ENCODE peak calls at places on chromosomes 11 and 22, in four cellular contexts. H, X, E and J are unnamed samples.

GRCh38 chr11:67054851-67055523 is 1.7 kb upstream of the RHOD start:
- DNase-seq in H (no peak), X (peak), E (peak), J (peak)

GRCh38 chr11:24705474-24705873 is 208.6 kb downstream of the LUZP2 start:
- DNase-seq in H (no peak), X (no peak), E (no peak), J (no peak)

GRCh38 chr11:72189448-72190250 is 2.3 kb upstream of the FOLR1 start:
- DNase-seq in H (peak), X (no peak), E (no peak), J (no peak)

GRCh38 chr22:45376009-45376408 is 37.4 kb downstream of the SMC1B start:
- DNase-seq in H (no peak), X (no peak), E (no peak), J (no peak)

GRCh38 chr22:44425356-44425755 is 72.7 kb downstream of the RTL6 start:
- DNase-seq in H (no peak), X (no peak), E (no peak), J (no peak)

GRCh38 chr11:34468209-34468841 is 29.6 kb downstream of the CAT start:
- DNase-seq in H (no peak), X (peak), E (peak), J (no peak)

GRCh38 chr22:38754247-38755154 is 1.3 kb downstream of the SUN2 start:
- DNase-seq in H (peak), X (peak), E (no peak), J (no peak)

GRCh38 chr22:44730490-44731356 is 21.7 kb upstream of the ARHGAP8 start:
- DNase-seq in H (no peak), X (no peak), E (no peak), J (no peak)

GRCh38 chr11:72443016-72443415 is 8.7 kb upstream of the CLPB start:
- DNase-seq in H (no peak), X (peak), E (no peak), J (no peak)

GRCh38 chr22:20953342-20953608 is 13.8 kb upstream of the AIFM3 start:
- DNase-seq in H (no peak), X (no peak), E (no peak), J (no peak)

GRCh38 chr11:120883404-120884135 is 140.3 kb upstream of the TBCEL start:
- DNase-seq in H (no peak), X (peak), E (no peak), J (no peak)

GRCh38 chr11:12602421-12602820 is 71.8 kb upstream of the TEAD1 start:
- DNase-seq in H (no peak), X (peak), E (no peak), J (no peak)

GRCh38 chr11:130894322-130895025 is 21.8 kb downstream of the SNX19 start:
- DNase-seq in H (no peak), X (peak), E (peak), J (no peak)

GRCh38 chr22:27877501-27877900 is 41.6 kb downstream of the PITPNB start:
- DNase-seq in H (no peak), X (no peak), E (no peak), J (no peak)

GRCh38 chr11:12167098-12167999 is 57.0 kb downstream of the MICAL2 start:
- DNase-seq in H (peak), X (peak), E (peak), J (no peak)

GRCh38 chr11:125675196-125675595 is 5.5 kb downstream of the ACRV1 start:
- DNase-seq in H (no peak), X (peak), E (no peak), J (no peak)

GRCh38 chr11:17553249-17553546 is 6.1 kb downstream of the OTOG start:
- DNase-seq in H (no peak), X (no peak), E (no peak), J (no peak)

GRCh38 chr22:48267681-48268080 is 1505.2 kb downstream of the TBC1D22A start:
- DNase-seq in H (peak), X (no peak), E (no peak), J (no peak)

GRCh38 chr22:30695351-30695762 is 683 bp downstream of the OSBP2 start:
- DNase-seq in H (no peak), X (no peak), E (no peak), J (no peak)

GRCh38 chr11:77990981-77991380 is 3.5 kb downstream of the INTS4 start:
- DNase-seq in H (no peak), X (no peak), E (no peak), J (no peak)

GRCh38 chr11:132909016-132909606 is 623.2 kb downstream of the OPCML start:
- DNase-seq in H (no peak), X (no peak), E (no peak), J (no peak)

GRCh38 chr22:41911292-41911611 is 3.6 kb downstream of the SHISA8 start:
- DNase-seq in H (no peak), X (no peak), E (no peak), J (no peak)

GRCh38 chr22:17087176-17088131 is 2.7 kb downstream of the IL17RA start:
- DNase-seq in H (peak), X (no peak), E (peak), J (no peak)

GRCh38 chr22:37880668-37881440 is 25.2 kb upstream of the MICALL1 start:
- DNase-seq in H (no peak), X (peak), E (peak), J (no peak)

GRCh38 chr11:34431979-34432378 is 6.8 kb upstream of the CAT start:
- DNase-seq in H (no peak), X (no peak), E (no peak), J (no peak)

GRCh38 chr11:114150671-114151070 is 91.2 kb downstream of the ZBTB16 start:
- DNase-seq in H (no peak), X (no peak), E (no peak), J (no peak)

GRCh38 chr11:20114588-20114987 is 45.7 kb downstream of the DBX1 start:
- DNase-seq in H (peak), X (no peak), E (no peak), J (no peak)

GRCh38 chr11:44607324-44607962 is 42.0 kb downstream of the CD82 start:
- DNase-seq in H (no peak), X (peak), E (no peak), J (no peak)

GRCh38 chr22:42282943-42283287 is 12.5 kb upstream of the TCF20 start:
- DNase-seq in H (no peak), X (no peak), E (no peak), J (no peak)

GRCh38 chr11:119352857-119353260 is 6.4 kb upstream of the MFRP start:
- DNase-seq in H (no peak), X (no peak), E (no peak), J (no peak)

GRCh38 chr22:37001826-37002225 is 17.4 kb downstream of the TST start:
- DNase-seq in H (no peak), X (no peak), E (no peak), J (no peak)

GRCh38 chr11:16891170-16891569 is 123.0 kb downstream of the PLEKHA7 start:
- DNase-seq in H (no peak), X (no peak), E (peak), J (no peak)

GRCh38 chr22:26548984-26549383 is 36.7 kb upstream of the TFIP11 start:
- DNase-seq in H (no peak), X (peak), E (no peak), J (no peak)

GRCh38 chr11:61545341-61545740 is 35.5 kb downstream of the SYT7 start:
- DNase-seq in H (no peak), X (no peak), E (peak), J (peak)

GRCh38 chr11:57480409-57481137 is 20.2 kb downstream of the RTN4RL2 start:
- DNase-seq in H (no peak), X (peak), E (peak), J (peak)

GRCh38 chr11:2214527-2215229 is 43.1 kb upstream of the TH start:
- DNase-seq in H (peak), X (no peak), E (no peak), J (no peak)

GRCh38 chr11:2216400-2217064 is 44.9 kb upstream of the TH start:
- DNase-seq in H (no peak), X (no peak), E (no peak), J (no peak)

GRCh38 chr11:2217211-2218081 is 45.8 kb upstream of the TH start:
- DNase-seq in H (no peak), X (no peak), E (no peak), J (no peak)

GRCh38 chr11:2215230-2215560 is 43.6 kb upstream of the TH start:
- DNase-seq in H (no peak), X (no peak), E (no peak), J (no peak)

DNA sequence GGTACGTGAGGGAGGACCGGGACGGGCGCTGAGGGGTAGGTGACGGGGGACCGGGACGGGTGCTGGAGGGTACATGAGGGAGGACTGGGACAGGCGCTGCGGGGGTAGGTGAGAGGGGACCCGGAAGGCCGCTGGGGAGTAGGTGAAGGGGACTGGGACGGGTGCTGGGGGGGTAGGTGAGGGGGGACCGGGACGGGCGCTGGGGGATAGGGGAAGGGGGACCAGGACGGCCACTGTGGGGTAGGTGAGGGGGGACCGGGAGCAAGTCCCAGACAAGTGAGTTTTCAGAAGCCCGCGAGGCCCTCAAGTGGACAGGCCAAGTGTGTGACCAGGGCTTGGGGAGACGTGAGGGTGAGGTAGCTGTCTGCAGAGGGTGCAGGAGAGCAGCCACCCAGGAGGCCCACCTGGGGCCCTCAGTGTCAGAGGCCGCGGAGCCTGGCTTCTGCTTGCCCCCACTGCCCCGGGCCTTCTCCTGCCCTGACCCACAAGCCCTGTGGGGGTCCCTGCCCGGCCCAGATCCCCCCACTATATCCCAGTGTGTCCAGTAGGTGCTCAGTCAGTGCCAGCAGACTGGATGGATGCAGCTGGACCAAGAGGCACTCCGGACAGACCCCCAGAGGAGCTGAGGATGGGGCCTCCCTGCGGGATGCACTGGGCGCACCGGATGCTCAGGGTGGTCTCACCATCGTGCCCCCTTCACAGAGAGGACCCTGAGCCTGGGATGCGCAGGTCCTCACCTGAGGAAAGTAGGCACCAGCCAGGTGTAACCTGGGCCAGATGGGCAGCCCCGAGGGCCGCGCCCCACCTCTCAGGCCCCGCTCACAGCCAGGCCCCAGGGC is 44.2 kb upstream of the TH start:
- DNase-seq in H (no peak), X (no peak), E (no peak), J (no peak)
- TF ChIP-seq CTCF in H (no peak), X (no peak), E (no peak), J (no peak)

GRCh38 chr11:107916671-107917241 is 11.5 kb upstream of the RAB39A start:
- DNase-seq in H (no peak), X (no peak), E (no peak), J (no peak)
- TF ChIP-seq CTCF in H (no peak), X (peak), E (peak), J (peak)

DNA sequence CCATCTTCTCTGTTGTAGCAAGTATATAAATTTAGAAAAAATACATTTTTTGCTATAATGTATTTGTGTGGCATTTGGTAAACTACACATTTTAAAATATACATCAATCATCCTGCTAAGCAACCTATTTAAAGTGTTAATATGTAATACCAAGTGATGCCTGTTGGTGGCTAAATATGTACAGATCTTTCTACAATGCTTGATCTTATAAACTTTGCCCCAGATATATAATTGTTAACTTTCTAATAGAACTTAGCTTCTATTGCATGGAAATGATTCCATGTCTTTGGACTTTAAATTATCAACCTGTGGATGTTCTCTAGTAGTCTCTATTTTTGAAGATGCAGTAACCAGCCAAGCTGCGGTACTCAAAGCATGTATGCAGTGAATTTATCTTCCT is 1260.4 kb upstream of the RAG2 start:
- DNase-seq in H (no peak), X (peak), E (no peak), J (no peak)
- TF ChIP-seq CTCF in H (no peak), X (no peak), E (peak), J (no peak)

DNA sequence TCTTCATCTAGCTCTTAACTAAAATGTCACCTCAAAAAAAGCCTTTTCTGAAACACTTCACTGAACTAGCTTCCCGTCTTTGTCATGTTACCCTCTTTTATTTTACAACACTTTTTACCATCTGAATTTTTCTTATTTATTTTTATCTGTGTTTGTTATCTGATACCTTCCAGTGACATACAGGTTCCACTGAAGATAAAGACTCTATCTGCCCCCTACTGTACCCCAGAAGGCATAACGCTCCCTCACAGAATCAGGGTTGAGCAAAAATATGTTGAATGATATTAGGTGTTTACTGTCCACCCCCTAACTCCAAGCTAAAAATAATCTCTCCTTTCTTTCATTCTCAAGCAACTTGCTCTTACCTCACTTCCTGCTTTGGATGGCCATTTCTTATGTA is 654.2 kb downstream of the NELL1 start:
- DNase-seq in H (no peak), X (no peak), E (no peak), J (no peak)
- TF ChIP-seq CTCF in H (no peak), X (no peak), E (no peak), J (no peak)

DNA sequence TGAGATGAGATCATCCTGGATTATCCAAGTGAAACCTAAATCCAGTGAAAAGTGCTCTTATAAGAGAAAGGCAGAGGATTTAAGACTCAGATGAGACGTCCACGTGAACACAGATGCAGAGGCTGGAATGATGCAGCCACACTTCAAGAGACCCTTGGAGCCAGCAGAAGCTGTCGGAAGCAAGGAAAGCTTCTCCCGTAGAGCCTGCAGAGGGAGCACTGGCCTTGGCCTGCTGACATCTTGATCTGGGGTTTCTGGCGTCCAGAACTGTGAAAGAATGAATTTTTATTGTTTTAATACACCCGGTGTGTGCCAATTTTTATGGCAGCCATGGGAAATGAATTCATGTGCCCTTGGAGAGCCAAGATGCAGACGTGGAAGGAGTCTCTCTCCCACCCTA is 407.0 kb upstream of the B3GAT1 start:
- DNase-seq in H (no peak), X (no peak), E (no peak), J (no peak)
- TF ChIP-seq CTCF in H (no peak), X (no peak), E (no peak), J (peak)

GRCh38 chr11:2555376-2555775 is 110.6 kb downstream of the KCNQ1 start:
- DNase-seq in H (no peak), X (no peak), E (no peak), J (no peak)

GRCh38 chr11:2552202-2552601 is 107.4 kb downstream of the KCNQ1 start:
- DNase-seq in H (no peak), X (no peak), E (no peak), J (no peak)

GRCh38 chr11:2554338-2555240 is 109.8 kb downstream of the KCNQ1 start:
- DNase-seq in H (no peak), X (peak), E (no peak), J (no peak)

GRCh38 chr11:2553198-2553597 is 108.4 kb downstream of the KCNQ1 start:
- DNase-seq in H (no peak), X (no peak), E (no peak), J (no peak)

DNA sequence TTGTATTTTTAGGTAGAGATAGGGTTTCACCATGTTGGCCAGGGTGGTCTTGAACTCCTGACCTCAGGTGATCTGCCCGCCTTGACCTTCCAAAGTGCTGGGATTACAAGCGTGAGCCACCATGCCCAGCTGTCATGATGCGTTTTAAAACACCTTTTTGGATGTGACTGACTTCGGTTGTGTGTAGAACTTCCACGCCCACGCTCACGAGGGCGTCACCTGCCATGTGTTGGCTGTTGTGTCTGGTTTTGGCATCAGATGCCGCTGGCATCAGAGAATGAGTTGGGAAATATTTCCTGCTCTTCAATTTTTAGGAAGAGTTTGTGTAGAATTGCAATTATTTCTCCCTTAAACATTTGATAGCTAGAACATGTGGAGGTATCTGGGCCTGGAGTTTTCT is 109.1 kb downstream of the KCNQ1 start:
- DNase-seq in H (no peak), X (no peak), E (no peak), J (no peak)
- TF ChIP-seq CTCF in H (no peak), X (no peak), E (no peak), J (no peak)